ENCODE peak calls at places on chromosomes 13 and 19, in six cellular contexts. One of them, this sample, is unnamed.

GRCh38 chr19:584240-585001 is 5.3 kb upstream of the HCN2 start:
- DNase-seq in H1: peak; percentile 94
- DNase-seq in mesendoderm: peak; percentile 68
- DNase-seq in mesenchymal stem cell: peak; percentile 53
- DNase-seq in IMR-90: peak; percentile 27
- DNase-seq in neuronal stem cell: peak; percentile 56
- DNase-seq in this sample: peak; percentile 83

GRCh38 chr13:30618938-30619289 is 1.2 kb downstream of the USPL1 start:
- DNase-seq in neuronal stem cell: no peak
- DNase-seq in H1: no peak
- DNase-seq in mesendoderm: no peak
- DNase-seq in mesenchymal stem cell: no peak
- DNase-seq in IMR-90: no peak
- DNase-seq in this sample: no peak

GRCh38 chr19:1491849-1492170 is 829 bp downstream of the REEP6 start:
- DNase-seq in mesenchymal stem cell: no peak
- DNase-seq in neuronal stem cell: no peak
- DNase-seq in mesendoderm: no peak
- DNase-seq in H1: no peak
- DNase-seq in IMR-90: no peak
- DNase-seq in this sample: no peak

GRCh38 chr19:55696301-55697068 is 21.5 kb downstream of the EPN1 start:
- DNase-seq in neuronal stem cell: no peak
- DNase-seq in H1: no peak
- DNase-seq in mesendoderm: no peak
- DNase-seq in mesenchymal stem cell: no peak
- DNase-seq in IMR-90: no peak
- DNase-seq in this sample: no peak

GRCh38 chr19:35609881-35610353 is 2.6 kb upstream of the HAUS5 start:
- DNase-seq in H1: no peak
- DNase-seq in neuronal stem cell: no peak
- DNase-seq in IMR-90: no peak
- DNase-seq in mesenchymal stem cell: no peak
- DNase-seq in mesendoderm: no peak
- DNase-seq in this sample: no peak

GRCh38 chr13:98567140-98567539 is 9.8 kb downstream of the STK24 start:
- DNase-seq in IMR-90: no peak
- DNase-seq in H1: no peak
- DNase-seq in mesenchymal stem cell: no peak
- DNase-seq in neuronal stem cell: no peak
- DNase-seq in mesendoderm: no peak
- DNase-seq in this sample: no peak

GRCh38 chr19:11169896-11170678 is 14.5 kb upstream of the SPC24 start:
- DNase-seq in IMR-90: peak; percentile 29
- DNase-seq in mesenchymal stem cell: no peak
- DNase-seq in mesendoderm: no peak
- DNase-seq in neuronal stem cell: no peak
- DNase-seq in H1: no peak
- DNase-seq in this sample: no peak

GRCh38 chr13:80441968-80442367 is 101.0 kb upstream of the SPRY2 start:
- DNase-seq in mesenchymal stem cell: no peak
- DNase-seq in mesendoderm: no peak
- DNase-seq in H1: no peak
- DNase-seq in IMR-90: no peak
- DNase-seq in neuronal stem cell: no peak
- DNase-seq in this sample: no peak

GRCh38 chr13:82062772-82063171 is 1721.8 kb upstream of the SPRY2 start:
- DNase-seq in mesenchymal stem cell: no peak
- DNase-seq in IMR-90: no peak
- DNase-seq in mesendoderm: no peak
- DNase-seq in H1: no peak
- DNase-seq in neuronal stem cell: no peak
- DNase-seq in this sample: no peak

GRCh38 chr13:22232186-22232585 is 561.3 kb downstream of the FGF9 start:
- DNase-seq in mesendoderm: no peak
- DNase-seq in H1: no peak
- DNase-seq in mesenchymal stem cell: no peak
- DNase-seq in neuronal stem cell: no peak
- DNase-seq in IMR-90: no peak
- DNase-seq in this sample: no peak

GRCh38 chr13:80862466-80862865 is 521.5 kb upstream of the SPRY2 start:
- DNase-seq in neuronal stem cell: no peak
- DNase-seq in mesenchymal stem cell: peak; percentile 47
- DNase-seq in H1: no peak
- DNase-seq in mesendoderm: no peak
- DNase-seq in IMR-90: no peak
- DNase-seq in this sample: no peak

GRCh38 chr13:44396295-44396962 is 22.8 kb downstream of the SERP2 start:
- DNase-seq in neuronal stem cell: no peak
- DNase-seq in H1: no peak
- DNase-seq in IMR-90: no peak
- DNase-seq in mesendoderm: peak; percentile 59
- DNase-seq in mesenchymal stem cell: peak; percentile 39
- DNase-seq in this sample: no peak

GRCh38 chr13:98004107-98004506 is 50.6 kb downstream of the IPO5 start:
- DNase-seq in mesenchymal stem cell: peak; percentile 91
- DNase-seq in neuronal stem cell: no peak
- DNase-seq in mesendoderm: no peak
- DNase-seq in H1: no peak
- DNase-seq in IMR-90: peak; percentile 94
- DNase-seq in this sample: no peak

GRCh38 chr19:13920940-13921744 is 15.1 kb downstream of the CC2D1A start:
- DNase-seq in H1: peak; percentile 51
- DNase-seq in neuronal stem cell: no peak
- DNase-seq in mesendoderm: peak; percentile 89
- DNase-seq in IMR-90: peak; percentile 44
- DNase-seq in mesenchymal stem cell: peak; percentile 52
- DNase-seq in this sample: peak; percentile 47

GRCh38 chr19:55460670-55461258 is 678 bp downstream of the ISOC2 start:
- DNase-seq in H1: peak; percentile 92
- DNase-seq in mesendoderm: peak; percentile 93
- DNase-seq in IMR-90: peak; percentile 74
- DNase-seq in mesenchymal stem cell: peak; percentile 83
- DNase-seq in neuronal stem cell: peak; percentile 75
- DNase-seq in this sample: peak; percentile 95

GRCh38 chr19:38317104-38317612 is 1.4 kb upstream of the YIF1B start:
- DNase-seq in neuronal stem cell: no peak
- DNase-seq in H1: no peak
- DNase-seq in IMR-90: no peak
- DNase-seq in mesendoderm: no peak
- DNase-seq in mesenchymal stem cell: no peak
- DNase-seq in this sample: no peak

GRCh38 chr19:29014857-29015436 is 198.0 kb downstream of the UQCRFS1 start:
- DNase-seq in IMR-90: no peak
- DNase-seq in H1: no peak
- DNase-seq in neuronal stem cell: no peak
- DNase-seq in mesenchymal stem cell: no peak
- DNase-seq in mesendoderm: peak; percentile 28
- DNase-seq in this sample: peak; percentile 36

GRCh38 chr19:40571831-40572495 is 4.7 kb upstream of the SHKBP1 start:
- DNase-seq in H1: no peak
- DNase-seq in neuronal stem cell: no peak
- DNase-seq in mesenchymal stem cell: no peak
- DNase-seq in mesendoderm: no peak
- DNase-seq in IMR-90: no peak
- DNase-seq in this sample: no peak

GRCh38 chr19:35715981-35716734 is 1.6 kb upstream of the KMT2B start:
- DNase-seq in mesendoderm: no peak
- DNase-seq in mesenchymal stem cell: no peak
- DNase-seq in IMR-90: peak; percentile 30
- DNase-seq in neuronal stem cell: no peak
- DNase-seq in H1: peak; percentile 87
- DNase-seq in this sample: no peak

GRCh38 chr13:33642374-33643065 is 175.4 kb upstream of the RFC3 start:
- DNase-seq in neuronal stem cell: no peak
- DNase-seq in H1: no peak
- DNase-seq in IMR-90: peak; percentile 72
- DNase-seq in mesendoderm: peak; percentile 88
- DNase-seq in mesenchymal stem cell: peak; percentile 96
- DNase-seq in this sample: no peak

GRCh38 chr13:33147832-33148231 is 131.6 kb downstream of the KL start:
- DNase-seq in IMR-90: peak; percentile 53
- DNase-seq in mesenchymal stem cell: no peak
- DNase-seq in mesendoderm: no peak
- DNase-seq in neuronal stem cell: no peak
- DNase-seq in H1: no peak
- DNase-seq in this sample: no peak

GRCh38 chr19:34402074-34402600 is 2.1 kb upstream of the PDCD2L start:
- DNase-seq in neuronal stem cell: no peak
- DNase-seq in mesenchymal stem cell: no peak
- DNase-seq in H1: no peak
- DNase-seq in IMR-90: no peak
- DNase-seq in mesendoderm: no peak
- DNase-seq in this sample: no peak

GRCh38 chr19:34404109-34404909 is at the start of gene PDCD2L:
- DNase-seq in mesendoderm: peak; percentile 95
- DNase-seq in IMR-90: peak; percentile 85
- DNase-seq in H1: peak; percentile 97
- DNase-seq in mesenchymal stem cell: peak; percentile 87
- DNase-seq in neuronal stem cell: peak; percentile 88
- DNase-seq in this sample: peak; percentile 92

GRCh38 chr19:34397853-34398252 is 6.3 kb upstream of the PDCD2L start:
- DNase-seq in mesendoderm: no peak
- DNase-seq in IMR-90: no peak
- DNase-seq in mesenchymal stem cell: no peak
- DNase-seq in H1: no peak
- DNase-seq in neuronal stem cell: no peak
- DNase-seq in this sample: no peak

GRCh38 chr19:34403784-34404108 is 453 bp upstream of the PDCD2L start:
- DNase-seq in mesenchymal stem cell: no peak
- DNase-seq in mesendoderm: no peak
- DNase-seq in IMR-90: no peak
- DNase-seq in neuronal stem cell: no peak
- DNase-seq in H1: no peak
- DNase-seq in this sample: no peak

DNA sequence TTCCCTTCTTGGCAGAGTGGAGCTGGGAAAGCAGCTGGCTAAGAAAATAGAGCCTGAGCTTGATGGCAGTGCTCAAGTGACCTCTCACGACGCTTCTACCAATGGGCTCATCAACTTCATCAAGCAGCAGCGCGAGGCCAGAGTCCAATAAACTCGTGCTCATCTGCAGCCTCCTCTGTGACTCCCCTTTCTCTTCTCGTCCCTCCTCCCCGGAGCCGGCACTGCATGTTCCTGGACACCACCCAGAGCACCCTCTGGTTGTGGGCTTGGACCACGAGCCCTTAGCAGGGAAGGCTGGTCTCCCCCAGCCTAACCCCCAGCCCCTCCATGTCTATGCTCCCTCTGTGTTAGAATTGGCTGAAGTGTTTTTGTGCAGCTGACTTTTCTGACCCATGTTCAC is 4.3 kb upstream of the PDCD2L start:
- DNase-seq in IMR-90: no peak
- DNase-seq in mesenchymal stem cell: no peak
- DNase-seq in mesendoderm: no peak
- DNase-seq in H1: no peak
- DNase-seq in neuronal stem cell: no peak
- DNase-seq in this sample: no peak
- H2BK15ac ChIP-seq in IMR-90: no peak overlapping the region
- H2BK15ac ChIP-seq in mesenchymal stem cell: no peak overlapping the region
- H2BK15ac ChIP-seq in mesendoderm: no peak overlapping the region
- H2BK15ac ChIP-seq in H1: no peak overlapping the region
- H2BK15ac ChIP-seq in neuronal stem cell: no peak overlapping the region
- H2BK15ac ChIP-seq in this sample: no peak overlapping the region

DNA sequence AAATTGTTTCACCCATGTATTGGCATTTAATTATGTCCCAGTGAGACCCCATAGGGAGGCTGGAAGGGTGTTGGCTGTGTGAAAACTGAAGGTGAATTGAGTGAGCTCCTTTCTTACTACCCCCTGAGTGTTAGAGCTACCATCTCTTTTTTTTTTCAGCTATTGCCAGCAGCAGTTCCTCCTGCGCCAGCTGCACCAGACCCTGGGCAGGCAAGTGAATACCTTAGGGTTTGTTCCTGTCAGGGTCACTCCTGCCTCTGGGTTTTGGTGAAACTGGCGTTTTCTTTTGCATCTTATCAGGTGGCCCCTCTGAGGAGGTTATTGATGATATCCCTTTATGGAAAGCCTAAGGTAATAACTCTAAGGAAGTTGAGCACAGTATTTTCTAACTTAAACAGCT is 25.5 kb downstream of the CEACAM8 start:
- DNase-seq in mesendoderm: no peak
- DNase-seq in IMR-90: no peak
- DNase-seq in neuronal stem cell: no peak
- DNase-seq in mesenchymal stem cell: no peak
- DNase-seq in H1: no peak
- DNase-seq in this sample: no peak
- H2BK15ac ChIP-seq in mesendoderm: no peak overlapping the region
- H2BK15ac ChIP-seq in IMR-90: no peak overlapping the region
- H2BK15ac ChIP-seq in neuronal stem cell: no peak overlapping the region
- H2BK15ac ChIP-seq in mesenchymal stem cell: no peak overlapping the region
- H2BK15ac ChIP-seq in H1: no peak overlapping the region
- H2BK15ac ChIP-seq in this sample: no peak overlapping the region

GRCh38 chr19:31596751-31597150 is 247.5 kb upstream of the TSHZ3 start:
- DNase-seq in mesendoderm: no peak
- DNase-seq in H1: no peak
- DNase-seq in neuronal stem cell: no peak
- DNase-seq in mesenchymal stem cell: no peak
- DNase-seq in IMR-90: no peak
- DNase-seq in this sample: no peak

GRCh38 chr19:31592456-31592855 is 243.2 kb upstream of the TSHZ3 start:
- DNase-seq in H1: no peak
- DNase-seq in IMR-90: no peak
- DNase-seq in mesenchymal stem cell: no peak
- DNase-seq in mesendoderm: no peak
- DNase-seq in neuronal stem cell: no peak
- DNase-seq in this sample: no peak

GRCh38 chr19:31598730-31599238 is 249.5 kb upstream of the TSHZ3 start:
- DNase-seq in mesendoderm: no peak
- DNase-seq in IMR-90: no peak
- DNase-seq in mesenchymal stem cell: peak; percentile 12
- DNase-seq in H1: no peak
- DNase-seq in neuronal stem cell: no peak
- DNase-seq in this sample: no peak

GRCh38 chr19:31597616-31598015 is 248.4 kb upstream of the TSHZ3 start:
- DNase-seq in IMR-90: no peak
- DNase-seq in mesenchymal stem cell: no peak
- DNase-seq in mesendoderm: no peak
- DNase-seq in H1: no peak
- DNase-seq in neuronal stem cell: no peak
- DNase-seq in this sample: no peak

DNA sequence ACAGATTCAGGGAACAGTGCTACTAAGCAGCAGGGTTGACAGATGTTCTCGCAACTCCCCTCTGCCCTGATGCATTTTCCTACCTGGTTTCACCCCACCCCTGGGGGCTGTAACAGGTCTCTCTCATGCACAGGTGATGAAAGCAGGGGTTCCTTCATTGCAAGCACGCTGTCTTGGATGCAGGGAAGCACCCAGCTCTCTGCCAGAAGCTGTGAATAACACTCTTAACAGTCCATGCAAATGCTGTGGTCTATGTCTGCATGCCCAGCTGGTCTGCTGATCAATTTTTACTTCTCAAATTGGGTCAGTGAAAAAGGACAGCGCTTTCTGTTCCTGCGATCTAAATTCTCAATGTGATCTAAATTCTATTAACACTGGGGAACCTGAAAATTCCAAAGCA is 246.3 kb upstream of the TSHZ3 start:
- DNase-seq in IMR-90: no peak
- DNase-seq in mesendoderm: no peak
- DNase-seq in H1: no peak
- DNase-seq in mesenchymal stem cell: no peak
- DNase-seq in neuronal stem cell: no peak
- DNase-seq in this sample: no peak
- H2BK15ac ChIP-seq in IMR-90: no peak overlapping the region
- H2BK15ac ChIP-seq in mesendoderm: no peak overlapping the region
- H2BK15ac ChIP-seq in H1: no peak overlapping the region
- H2BK15ac ChIP-seq in mesenchymal stem cell: no peak overlapping the region
- H2BK15ac ChIP-seq in neuronal stem cell: no peak overlapping the region
- H2BK15ac ChIP-seq in this sample: no peak overlapping the region

GRCh38 chr13:75935805-75936204 is 299.7 kb downstream of the LMO7 start:
- DNase-seq in mesenchymal stem cell: no peak
- DNase-seq in IMR-90: no peak
- DNase-seq in H1: no peak
- DNase-seq in neuronal stem cell: no peak
- DNase-seq in mesendoderm: peak; percentile 34
- DNase-seq in this sample: peak; percentile 28
- H2BK15ac ChIP-seq in mesenchymal stem cell: no peak overlapping the region
- H2BK15ac ChIP-seq in IMR-90: no peak overlapping the region
- H2BK15ac ChIP-seq in H1: no peak overlapping the region
- H2BK15ac ChIP-seq in neuronal stem cell: no peak overlapping the region
- H2BK15ac ChIP-seq in mesendoderm: no peak overlapping the region
- H2BK15ac ChIP-seq in this sample: no peak overlapping the region

This sample was measured in H9.